ENCODE peak calls at places on chromosomes 4 and X, in ten cellular contexts. X is fibroblast of mammary gland; N is astrocyte of the spinal cord; J is stimulated activated CD4-positive, alpha-beta T cell treated with anti-CD3 and anti-CD28 coated beads, Interleukin-15, amount 100 ng/mL, for 24 hours; D is adrenal gland; B is right lobe of liver; G is Kasumi-1; I is GM04503; L is sciatic nerve; E is germinal center. Z is an unnamed sample.

GRCh38 chrX:16101581-16101980 is 21.8 kb upstream of the GRPR start:
- DNase-seq in D (no peak), B (no peak), N (no peak), G (no peak), I (no peak), X (no peak), J (no peak), L (no peak), E (no peak), Z (no peak)

GRCh38 chrX:149682956-149683947 is 28.6 kb upstream of the MAGEA11 start:
- DNase-seq in X (no peak), D (no peak), N (no peak), B (no peak), G (no peak), J (no peak), L (no peak), E (no peak), I (no peak), Z (no peak)

GRCh38 chr4:54779797-54780196 is 122.0 kb downstream of the KIT start:
- DNase-seq in X (no peak), L (no peak), B (no peak), E (no peak), N (no peak), I (no peak), J (no peak), D (no peak), G (peak), Z (no peak)

GRCh38 chr4:101022151-101023024 is 324.9 kb downstream of the PPP3CA start:
- DNase-seq in G (no peak), I (peak), N (peak), E (no peak), J (peak), L (no peak), B (no peak), D (no peak), X (peak), Z (peak)

GRCh38 chr4:112144546-112145325 is 518 bp upstream of the FAM241A start:
- DNase-seq in L (no peak), J (no peak), X (no peak), D (no peak), E (no peak), N (no peak), G (no peak), I (no peak), B (peak), Z (no peak)

GRCh38 chrX:79365591-79365990 is 1.5 kb downstream of the ITM2A start:
- DNase-seq in B (no peak), J (no peak), I (no peak), N (no peak), L (no peak), D (no peak), G (no peak), X (no peak), E (no peak), Z (no peak)

GRCh38 chr4:105145913-105146285 is 777 bp upstream of the TET2 start:
- DNase-seq in J (peak), L (no peak), N (peak), I (no peak), B (peak), E (no peak), D (peak), G (peak), X (no peak), Z (peak)

GRCh38 chrX:105553118-105553517 is 269.2 kb upstream of the NRK start:
- DNase-seq in J (no peak), D (no peak), E (no peak), I (no peak), X (no peak), N (no peak), G (no peak), B (no peak), L (no peak), Z (no peak)

GRCh38 chr4:154314248-154314647 is 177.4 kb downstream of the DCHS2 start:
- DNase-seq in G (no peak), X (peak), N (peak), B (no peak), E (no peak), L (no peak), J (no peak), D (no peak), I (no peak), Z (no peak)

GRCh38 chrX:77962068-77962902 is 7.2 kb downstream of the PGAM4 start:
- DNase-seq in L (no peak), G (no peak), D (no peak), X (no peak), I (no peak), J (peak), N (peak), B (no peak), E (no peak), Z (no peak)

GRCh38 chrX:30589146-30589888 is 11.8 kb upstream of the TASL start:
- DNase-seq in E (no peak), G (no peak), B (no peak), I (no peak), L (no peak), N (no peak), X (no peak), J (no peak), D (no peak), Z (no peak)

GRCh38 chr4:161332696-161333095 is 831.1 kb downstream of the FSTL5 start:
- DNase-seq in L (no peak), G (no peak), I (no peak), X (no peak), N (no peak), J (no peak), D (no peak), B (no peak), E (no peak), Z (no peak)

GRCh38 chr4:139934786-139935330 is 219.1 kb downstream of the MAML3 start:
- DNase-seq in B (no peak), N (no peak), E (no peak), I (no peak), D (no peak), X (no peak), G (no peak), L (no peak), J (no peak), Z (no peak)

Z was measured in stimulated activated naive CD8-positive, alpha-beta T cell treated with anti-CD3 and anti-CD28 coated beads, Interleukin-15, Interleukin-2, amounts not matched to agents 100 U/mL and 50 U/mL, for 24 hours.